ENCODE peak calls at places on chromosomes 1 and 21, in seven cellular contexts. Y is HT1080, D is GM20000, G is HS-5, U is Calu3, E is HCEC 1CT, O is cerebellum. N is an unnamed sample.

GRCh38 chr1:119893827-119894700 is 2.3 kb downstream of the ADAM30 start:
- DNase-seq in Y (no peak), D (no peak), G (no peak), U (no peak), E (no peak), O (no peak), N (no peak)

GRCh38 chr1:208129057-208129456 is 115.1 kb downstream of the PLXNA2 start:
- DNase-seq in Y (no peak), D (no peak), G (no peak), U (no peak), E (no peak), O (no peak), N (no peak)

GRCh38 chr1:203992440-203992839 is 80.5 kb upstream of the SOX13 start:
- DNase-seq in Y (peak; percentile 50), D (no peak), G (no peak), U (no peak), E (no peak), O (no peak), N (no peak)

GRCh38 chr1:203557958-203558760 is 64.2 kb downstream of the OPTC start:
- DNase-seq in Y (peak; percentile 97), D (no peak), G (peak; percentile 99), U (peak; percentile 25), E (peak; percentile 100), O (no peak), N (no peak)

GRCh38 chr1:76013209-76013581 is 61.4 kb upstream of the ST6GALNAC3 start:
- DNase-seq in Y (no peak), D (no peak), G (no peak), U (no peak), E (no peak), O (no peak), N (no peak)

GRCh38 chr1:44464361-44464760 is 59.3 kb downstream of the RNF220 start:
- DNase-seq in Y (peak; percentile 60), D (no peak), G (peak; percentile 59), U (no peak), E (peak; percentile 33), O (no peak), N (no peak)

GRCh38 chr1:20665736-20666135 is 4.6 kb upstream of the DDOST start:
- DNase-seq in Y (no peak), D (no peak), G (no peak), U (no peak), E (no peak), O (no peak), N (no peak)

GRCh38 chr1:6634278-6635052 is 9.8 kb downstream of the THAP3 start:
- DNase-seq in Y (peak; percentile 47), D (peak; percentile 54), G (no peak), U (peak; percentile 64), E (peak; percentile 9), O (no peak), N (peak; percentile 62)

GRCh38 chr1:201376464-201377374 is 761 bp downstream of the TNNT2 start:
- DNase-seq in Y (peak; percentile 67), D (peak; percentile 75), G (no peak), U (peak; percentile 64), E (peak; percentile 50), O (no peak), N (peak; percentile 42)

GRCh38 chr1:30809514-30810263 is 52.1 kb upstream of the LAPTM5 start:
- DNase-seq in Y (peak; percentile 89), D (no peak), G (peak; percentile 66), U (no peak), E (peak; percentile 79), O (no peak), N (no peak)

GRCh38 chr1:5410652-5411051 is 581.6 kb downstream of the NPHP4 start:
- DNase-seq in Y (no peak), D (no peak), G (no peak), U (no peak), E (no peak), O (no peak), N (no peak)

GRCh38 chr21:25366116-25366515 is 241.2 kb downstream of the MRPL39 start:
- DNase-seq in Y (no peak), D (no peak), G (no peak), U (no peak), E (no peak), O (no peak), N (no peak)

GRCh38 chr1:236142358-236143103 is at the start of gene GPR137B:
- DNase-seq in Y (peak; percentile 26), D (peak; percentile 95), G (no peak), U (peak; percentile 53), E (peak; percentile 65), O (peak; percentile 75), N (peak; percentile 67)

GRCh38 chr1:212529211-212529731 is 79.3 kb upstream of the ATF3 start:
- DNase-seq in Y (peak; percentile 46), D (no peak), G (peak; percentile 34), U (no peak), E (peak; percentile 34), O (no peak), N (no peak)

GRCh38 chr1:230614121-230614520 is 28.2 kb upstream of the COG2 start:
- DNase-seq in Y (no peak), D (no peak), G (no peak), U (no peak), E (no peak), O (no peak), N (no peak)

GRCh38 chr1:145858238-145858936 is 494 bp downstream of the PIAS3 start:
- DNase-seq in Y (no peak), D (peak; percentile 63), G (no peak), U (peak; percentile 61), E (peak; percentile 14), O (peak; percentile 80), N (peak; percentile 75)

GRCh38 chr1:183025782-183026774 is 2.9 kb downstream of the LAMC1 start:
- DNase-seq in Y (peak; percentile 24), D (peak; percentile 48), G (no peak), U (no peak), E (peak; percentile 51), O (no peak), N (no peak)

GRCh38 chr1:2980849-2981248 is 40.4 kb upstream of the ACTRT2 start:
- DNase-seq in Y (no peak), D (no peak), G (no peak), U (no peak), E (no peak), O (no peak), N (no peak)

GRCh38 chr1:6113116-6113515 is 67.0 kb downstream of the CHD5 start:
- DNase-seq in Y (no peak), D (no peak), G (no peak), U (no peak), E (no peak), O (no peak), N (no peak)

GRCh38 chr1:100482167-100482566 is 55.8 kb upstream of the GPR88 start:
- DNase-seq in Y (no peak), D (no peak), G (no peak), U (no peak), E (no peak), O (no peak), N (no peak)

GRCh38 chr1:228511539-228512445 is 24.6 kb downstream of the RNF187 start:
- DNase-seq in Y (no peak), D (no peak), G (no peak), U (no peak), E (no peak), O (no peak), N (no peak)

GRCh38 chr1:109716121-109716520 is 4.1 kb downstream of the GSTM5 start:
- DNase-seq in Y (no peak), D (no peak), G (no peak), U (no peak), E (no peak), O (no peak), N (no peak)

N was measured in colonic mucosa.